ENCODE peak calls at places on chromosome 15, in five cellular contexts. One of them, this sample, is unnamed.

GRCh38 chr15:29063646-29064045 is 177.9 kb downstream of the APBA2 start:
- DNase-seq in keratinocyte: no peak
- DNase-seq in mammary epithelial cell: no peak
- DNase-seq in astrocyte: no peak
- DNase-seq in IMR-90: no peak
- DNase-seq in this sample: no peak

GRCh38 chr15:96460106-96460505 is 129.6 kb downstream of the NR2F2 start:
- DNase-seq in keratinocyte: no peak
- DNase-seq in mammary epithelial cell: no peak
- DNase-seq in IMR-90: no peak
- DNase-seq in astrocyte: no peak
- DNase-seq in this sample: no peak

GRCh38 chr15:38674440-38674839 is 109.8 kb upstream of the RASGRP1 start:
- DNase-seq in keratinocyte: no peak
- DNase-seq in astrocyte: no peak
- DNase-seq in mammary epithelial cell: no peak
- DNase-seq in IMR-90: no peak
- DNase-seq in this sample: no peak

GRCh38 chr15:76160426-76161152 is 100.8 kb downstream of the TMEM266 start:
- DNase-seq in IMR-90: no peak
- DNase-seq in mammary epithelial cell: no peak
- DNase-seq in keratinocyte: no peak
- DNase-seq in astrocyte: no peak
- DNase-seq in this sample: no peak

GRCh38 chr15:79849789-79850188 is 47.0 kb downstream of the MTHFS start:
- DNase-seq in mammary epithelial cell: no peak
- DNase-seq in IMR-90: peak; percentile 52
- DNase-seq in astrocyte: peak; percentile 22
- DNase-seq in keratinocyte: no peak
- DNase-seq in this sample: peak; percentile 65

GRCh38 chr15:56839099-56839498 is 79.3 kb upstream of the TCF12 start:
- DNase-seq in keratinocyte: no peak
- DNase-seq in mammary epithelial cell: no peak
- DNase-seq in astrocyte: no peak
- DNase-seq in IMR-90: no peak
- DNase-seq in this sample: no peak

GRCh38 chr15:40958146-40958545 is 4.9 kb downstream of the CHAC1 start:
- DNase-seq in astrocyte: no peak
- DNase-seq in keratinocyte: no peak
- DNase-seq in mammary epithelial cell: no peak
- DNase-seq in IMR-90: no peak
- DNase-seq in this sample: no peak

GRCh38 chr15:61182955-61183354 is 46.1 kb downstream of the RORA start:
- DNase-seq in mammary epithelial cell: no peak
- DNase-seq in keratinocyte: no peak
- DNase-seq in astrocyte: no peak
- DNase-seq in IMR-90: no peak
- DNase-seq in this sample: no peak

GRCh38 chr15:89885611-89886010 is 8.2 kb downstream of the AP3S2 start:
- DNase-seq in keratinocyte: no peak
- DNase-seq in mammary epithelial cell: no peak
- DNase-seq in IMR-90: no peak
- DNase-seq in astrocyte: no peak
- DNase-seq in this sample: no peak

GRCh38 chr15:68352401-68353062 is 75.0 kb downstream of the FEM1B start:
- DNase-seq in astrocyte: peak; percentile 96
- DNase-seq in IMR-90: peak; percentile 98
- DNase-seq in mammary epithelial cell: peak; percentile 91
- DNase-seq in keratinocyte: peak; percentile 56
- DNase-seq in this sample: peak; percentile 96

GRCh38 chr15:78056714-78057269 is 20.7 kb downstream of the TBC1D2B start:
- DNase-seq in keratinocyte: no peak
- DNase-seq in IMR-90: peak; percentile 45
- DNase-seq in mammary epithelial cell: peak; percentile 51
- DNase-seq in astrocyte: peak; percentile 46
- DNase-seq in this sample: no peak

GRCh38 chr15:42858999-42859789 is 61.4 kb downstream of the TTBK2 start:
- DNase-seq in IMR-90: peak; percentile 17
- DNase-seq in astrocyte: peak; percentile 34
- DNase-seq in mammary epithelial cell: no peak
- DNase-seq in keratinocyte: no peak
- DNase-seq in this sample: peak; percentile 7

GRCh38 chr15:65087873-65088642 is 11.5 kb downstream of the KBTBD13 start:
- DNase-seq in mammary epithelial cell: no peak
- DNase-seq in astrocyte: no peak
- DNase-seq in keratinocyte: no peak
- DNase-seq in IMR-90: no peak
- DNase-seq in this sample: no peak

GRCh38 chr15:71888797-71889196 is 78.4 kb downstream of the NR2E3 start:
- DNase-seq in mammary epithelial cell: no peak
- DNase-seq in IMR-90: no peak
- DNase-seq in keratinocyte: no peak
- DNase-seq in astrocyte: no peak
- DNase-seq in this sample: no peak

GRCh38 chr15:71889385-71889784 is 79.0 kb downstream of the NR2E3 start:
- DNase-seq in keratinocyte: no peak
- DNase-seq in IMR-90: no peak
- DNase-seq in astrocyte: no peak
- DNase-seq in mammary epithelial cell: no peak
- DNase-seq in this sample: no peak

GRCh38 chr15:71891026-71891425 is 80.7 kb downstream of the NR2E3 start:
- DNase-seq in IMR-90: peak; percentile 0
- DNase-seq in keratinocyte: no peak
- DNase-seq in astrocyte: no peak
- DNase-seq in mammary epithelial cell: no peak
- DNase-seq in this sample: no peak

GRCh38 chr15:71892335-71892734 is 82.0 kb downstream of the NR2E3 start:
- DNase-seq in astrocyte: no peak
- DNase-seq in IMR-90: no peak
- DNase-seq in mammary epithelial cell: no peak
- DNase-seq in keratinocyte: no peak
- DNase-seq in this sample: no peak

DNA sequence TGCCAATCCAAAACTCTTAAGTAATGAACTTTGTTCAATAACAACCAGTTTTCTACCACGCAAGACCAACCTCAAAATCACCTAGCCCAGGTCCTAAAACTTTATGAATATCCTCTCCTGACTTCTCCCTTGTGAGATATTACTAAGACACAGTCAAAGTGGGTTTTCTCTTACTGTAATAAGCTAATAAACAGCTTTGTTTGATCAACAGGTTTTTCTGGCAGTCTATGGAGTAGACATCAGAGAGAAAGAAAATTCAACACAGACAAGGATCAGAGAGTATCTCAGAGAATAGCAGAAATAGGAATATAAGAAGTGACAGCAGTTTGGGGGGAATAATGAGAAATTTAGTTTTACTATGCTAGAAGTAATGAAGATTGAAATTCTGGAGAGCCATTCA is 79.6 kb downstream of the NR2E3 start:
- DNase-seq in keratinocyte: no peak
- DNase-seq in IMR-90: no peak
- DNase-seq in mammary epithelial cell: no peak
- DNase-seq in astrocyte: no peak
- DNase-seq in this sample: no peak
- H3K9ac ChIP-seq in keratinocyte: no peak overlapping the region
- H3K9ac ChIP-seq in IMR-90: no peak overlapping the region
- H3K9ac ChIP-seq in mammary epithelial cell: no peak overlapping the region
- H3K9ac ChIP-seq in astrocyte: no peak overlapping the region
- H3K9ac ChIP-seq in this sample: no peak overlapping the region

DNA sequence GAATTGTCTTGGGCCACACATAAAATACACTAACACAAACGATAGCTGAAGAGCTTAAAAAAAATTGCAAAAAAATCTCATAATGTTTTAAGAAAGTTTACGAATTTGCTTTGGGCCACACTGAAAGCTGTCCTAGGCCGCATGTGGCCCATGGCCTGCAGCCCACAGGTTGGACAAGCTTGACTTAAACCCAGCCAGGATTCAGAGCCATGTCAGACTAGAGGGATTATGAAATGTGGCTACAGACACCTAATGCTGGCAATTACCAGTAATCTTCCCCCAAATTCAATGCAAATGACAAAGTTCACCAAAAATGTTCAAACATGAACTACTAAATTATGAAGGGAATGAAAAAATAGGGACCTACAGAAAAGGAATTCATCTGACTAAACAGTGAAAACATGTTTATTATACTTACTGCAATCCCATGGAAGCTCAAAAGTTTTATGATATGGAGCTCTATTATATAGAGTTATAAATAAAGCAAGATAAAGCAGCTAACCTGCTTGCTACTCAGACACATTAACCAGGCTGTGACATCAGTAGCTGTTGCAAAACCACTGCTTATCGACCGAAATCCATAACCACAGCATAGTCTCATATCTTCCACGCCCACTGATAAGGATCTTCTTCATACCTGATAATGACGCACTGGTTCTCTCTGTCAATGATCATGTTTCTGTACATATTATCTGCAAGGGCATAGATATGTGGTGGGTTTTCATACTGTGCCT is 49.2 kb downstream of the LDHAL6B start:
- DNase-seq in astrocyte: peak; percentile 81
- DNase-seq in keratinocyte: no peak
- DNase-seq in IMR-90: peak; percentile 5
- DNase-seq in mammary epithelial cell: no peak
- DNase-seq in this sample: no peak
- H3K4me1 ChIP-seq in astrocyte: no peaks in the 10 kb centered on the region
- H3K4me1 ChIP-seq in keratinocyte: peaks cover 23% of the 10 kb centered on the region
- H3K4me1 ChIP-seq in IMR-90: no peaks in the 10 kb centered on the region
- H3K4me1 ChIP-seq in mammary epithelial cell: no peaks in the 10 kb centered on the region
- H3K4me1 ChIP-seq in this sample: no peaks in the 10 kb centered on the region

GRCh38 chr15:58332676-58333400 is 99.0 kb upstream of the LIPC start:
- DNase-seq in IMR-90: peak; percentile 93
- DNase-seq in keratinocyte: no peak
- DNase-seq in astrocyte: peak; percentile 47
- DNase-seq in mammary epithelial cell: peak; percentile 3
- DNase-seq in this sample: peak; percentile 43
- H3K9ac ChIP-seq in IMR-90: peak overlapping the region; percentile 60
- H3K9ac ChIP-seq in keratinocyte: peak overlapping the region; percentile 61
- H3K9ac ChIP-seq in astrocyte: peak overlapping the region; percentile 71
- H3K9ac ChIP-seq in mammary epithelial cell: peak overlapping the region; percentile 40
- H3K9ac ChIP-seq in this sample: peak overlapping the region; percentile 65

GRCh38 chr15:69996321-69996720 is 101.4 kb downstream of the TLE3 start:
- DNase-seq in astrocyte: no peak
- DNase-seq in IMR-90: no peak
- DNase-seq in mammary epithelial cell: no peak
- DNase-seq in keratinocyte: no peak
- DNase-seq in this sample: no peak
- H3K4me1 ChIP-seq in astrocyte: no peaks in the 10 kb centered on the region
- H3K4me1 ChIP-seq in IMR-90: no peaks in the 10 kb centered on the region
- H3K4me1 ChIP-seq in mammary epithelial cell: no peaks in the 10 kb centered on the region
- H3K4me1 ChIP-seq in keratinocyte: no peaks in the 10 kb centered on the region
- H3K4me1 ChIP-seq in this sample: peaks cover 7% of the 10 kb centered on the region

GRCh38 chr15:74319596-74320357 is 47.7 kb downstream of the CYP11A1 start:
- DNase-seq in astrocyte: no peak
- DNase-seq in keratinocyte: no peak
- DNase-seq in mammary epithelial cell: no peak
- DNase-seq in IMR-90: no peak
- DNase-seq in this sample: peak; percentile 16

GRCh38 chr15:74318376-74319137 is 48.9 kb downstream of the CYP11A1 start:
- DNase-seq in mammary epithelial cell: no peak
- DNase-seq in astrocyte: no peak
- DNase-seq in IMR-90: no peak
- DNase-seq in keratinocyte: no peak
- DNase-seq in this sample: peak; percentile 59

GRCh38 chr15:74319138-74319460 is 48.3 kb downstream of the CYP11A1 start:
- DNase-seq in keratinocyte: no peak
- DNase-seq in astrocyte: no peak
- DNase-seq in mammary epithelial cell: no peak
- DNase-seq in IMR-90: no peak
- DNase-seq in this sample: no peak

GRCh38 chr15:74322558-74323180 is 44.8 kb downstream of the CYP11A1 start:
- DNase-seq in keratinocyte: peak; percentile 21
- DNase-seq in IMR-90: peak; percentile 58
- DNase-seq in astrocyte: no peak
- DNase-seq in mammary epithelial cell: peak; percentile 32
- DNase-seq in this sample: peak; percentile 85

DNA sequence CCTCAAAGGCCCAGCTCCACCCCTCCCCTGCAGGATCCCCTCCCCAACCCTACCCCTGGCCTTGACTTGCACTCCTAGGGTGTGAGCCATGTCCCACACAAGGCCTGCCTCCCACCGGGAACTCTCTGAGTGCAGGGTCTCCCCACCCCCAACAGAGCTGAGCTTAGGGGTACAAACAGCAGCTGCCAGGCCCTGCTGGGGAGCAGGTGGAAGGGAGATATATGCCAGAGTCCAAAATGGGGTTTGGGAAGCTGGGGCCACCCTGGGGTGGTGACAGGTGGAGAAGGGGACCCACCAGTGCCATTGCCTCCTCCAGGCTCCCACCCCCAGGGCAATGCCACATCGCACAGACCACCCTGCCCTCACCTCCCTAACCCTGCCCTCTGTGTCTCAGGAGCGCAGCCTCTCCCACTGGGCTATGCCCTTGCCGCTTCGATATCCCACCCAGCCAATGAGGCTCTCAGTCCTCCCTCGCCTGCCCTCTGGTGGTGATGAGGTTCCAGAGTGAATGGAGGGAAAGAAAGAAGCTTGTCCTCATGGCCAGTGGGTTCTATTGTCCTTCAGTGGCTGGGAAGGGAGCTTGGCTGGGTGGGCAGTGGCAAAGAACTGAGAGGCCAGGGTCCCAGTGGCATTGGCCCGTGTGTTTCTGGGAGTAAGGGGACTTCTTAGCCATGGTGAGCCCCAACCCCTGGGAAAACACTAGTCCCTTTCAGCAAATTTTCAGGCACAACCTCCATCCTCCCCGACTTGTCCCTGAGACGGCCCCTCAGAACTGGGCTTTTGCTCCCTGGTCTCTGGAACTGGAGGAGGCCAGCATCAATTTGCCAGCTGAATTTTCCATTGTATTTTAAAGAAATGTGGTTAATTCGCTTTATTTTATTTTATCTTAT is 46.8 kb downstream of the CYP11A1 start:
- DNase-seq in keratinocyte: no peak
- DNase-seq in mammary epithelial cell: peak; percentile 19
- DNase-seq in IMR-90: peak; percentile 23
- DNase-seq in astrocyte: no peak
- DNase-seq in this sample: peak; percentile 81
- H3K9ac ChIP-seq in keratinocyte: no peak overlapping the region
- H3K9ac ChIP-seq in mammary epithelial cell: no peak overlapping the region
- H3K9ac ChIP-seq in IMR-90: no peak overlapping the region
- H3K9ac ChIP-seq in astrocyte: no peak overlapping the region
- H3K9ac ChIP-seq in this sample: no peak overlapping the region

GRCh38 chr15:44718927-44719292 is 7.6 kb downstream of the B2M start:
- DNase-seq in IMR-90: no peak
- DNase-seq in mammary epithelial cell: no peak
- DNase-seq in keratinocyte: no peak
- DNase-seq in astrocyte: no peak
- DNase-seq in this sample: no peak

GRCh38 chr15:44719293-44719999 is 8.1 kb downstream of the B2M start:
- DNase-seq in astrocyte: peak; percentile 8
- DNase-seq in keratinocyte: no peak
- DNase-seq in mammary epithelial cell: no peak
- DNase-seq in IMR-90: peak; percentile 69
- DNase-seq in this sample: no peak

GRCh38 chr15:44718180-44718926 is 7.0 kb downstream of the B2M start:
- DNase-seq in IMR-90: no peak
- DNase-seq in mammary epithelial cell: no peak
- DNase-seq in keratinocyte: no peak
- DNase-seq in astrocyte: no peak
- DNase-seq in this sample: no peak

GRCh38 chr15:44722011-44722410 is 10.7 kb downstream of the B2M start:
- DNase-seq in mammary epithelial cell: no peak
- DNase-seq in astrocyte: no peak
- DNase-seq in keratinocyte: no peak
- DNase-seq in IMR-90: no peak
- DNase-seq in this sample: no peak

GRCh38 chr15:44720460-44721185 is 9.3 kb downstream of the B2M start:
- DNase-seq in IMR-90: no peak
- DNase-seq in keratinocyte: no peak
- DNase-seq in astrocyte: no peak
- DNase-seq in mammary epithelial cell: no peak
- DNase-seq in this sample: no peak
- H3K4me1 ChIP-seq in IMR-90: no peaks in the 10 kb centered on the region
- H3K4me1 ChIP-seq in keratinocyte: no peaks in the 10 kb centered on the region
- H3K4me1 ChIP-seq in astrocyte: no peaks in the 10 kb centered on the region
- H3K4me1 ChIP-seq in mammary epithelial cell: no peaks in the 10 kb centered on the region
- H3K4me1 ChIP-seq in this sample: peaks cover 9% of the 10 kb centered on the region